ENCODE peak calls at places on chromosomes 6 and 20, in eight cellular contexts. Q is glutamatergic neuron; P is CD8-positive, alpha-beta T cell; U is dorsolateral prefrontal cortex; C is cardiac muscle cell; E is H9; M is heart right ventricle; O is ascending aorta. A is an unnamed sample.

GRCh38 chr20:14414560-14414959 is 77.1 kb upstream of the FLRT3 start:
- DNase-seq in M (no peak), E (no peak), C (no peak), Q (no peak), O (no peak), P (no peak), U (no peak), A (no peak)

GRCh38 chr6:85866373-85866740 is 223.7 kb upstream of the SYNCRIP start:
- DNase-seq in C (no peak), O (no peak), E (no peak), P (no peak), M (no peak), Q (no peak), U (no peak), A (no peak)

GRCh38 chr20:34743039-34743438 is 38.9 kb downstream of the TP53INP2 start:
- DNase-seq in O (no peak), C (no peak), M (no peak), P (no peak), E (no peak), Q (no peak), U (no peak), A (no peak)

GRCh38 chr6:119209452-119210205 is 131.2 kb upstream of the FAM184A start:
- DNase-seq in C (no peak), P (no peak), E (no peak), U (no peak), Q (no peak), M (no peak), O (no peak), A (no peak)

GRCh38 chr6:149934249-149935156 is 7.3 kb upstream of the ULBP2 start:
- DNase-seq in U (peak; percentile 49), Q (peak; percentile 63), O (no peak), C (peak; percentile 67), M (no peak), E (no peak), P (peak; percentile 58), A (peak; percentile 50)

GRCh38 chr20:22226849-22227248 is 357.5 kb downstream of the FOXA2 start:
- DNase-seq in M (no peak), U (no peak), Q (no peak), O (no peak), P (no peak), E (no peak), C (no peak), A (no peak)

GRCh38 chr20:58945967-58946631 is 35.0 kb upstream of the NELFCD start:
- DNase-seq in M (no peak), Q (no peak), P (no peak), E (no peak), U (no peak), O (no peak), C (no peak), A (no peak)

GRCh38 chr6:14635195-14635594 is 517.6 kb downstream of the CD83 start:
- DNase-seq in P (peak; percentile 20), E (no peak), M (no peak), O (no peak), U (no peak), Q (no peak), C (no peak), A (no peak)

GRCh38 chr6:168110437-168110836 is 31.4 kb upstream of the FRMD1 start:
- DNase-seq in U (no peak), P (no peak), E (no peak), M (no peak), Q (no peak), O (no peak), C (no peak), A (no peak)

GRCh38 chr6:118787746-118788419 is 106.1 kb upstream of the ASF1A start:
- DNase-seq in M (no peak), E (no peak), U (no peak), P (no peak), Q (no peak), O (no peak), C (no peak), A (no peak)

GRCh38 chr6:14286634-14287428 is 169.3 kb downstream of the CD83 start:
- DNase-seq in C (no peak), Q (no peak), E (no peak), U (no peak), O (no peak), P (no peak), M (no peak), A (no peak)

GRCh38 chr20:45427236-45428149 is 11.6 kb downstream of the PIGT start:
- DNase-seq in M (no peak), E (no peak), C (no peak), Q (no peak), U (no peak), O (no peak), P (no peak), A (no peak)

GRCh38 chr6:169302255-169302654 is 48.6 kb upstream of the THBS2 start:
- DNase-seq in P (no peak), U (no peak), M (no peak), Q (no peak), C (no peak), E (no peak), O (no peak), A (no peak)

DNA sequence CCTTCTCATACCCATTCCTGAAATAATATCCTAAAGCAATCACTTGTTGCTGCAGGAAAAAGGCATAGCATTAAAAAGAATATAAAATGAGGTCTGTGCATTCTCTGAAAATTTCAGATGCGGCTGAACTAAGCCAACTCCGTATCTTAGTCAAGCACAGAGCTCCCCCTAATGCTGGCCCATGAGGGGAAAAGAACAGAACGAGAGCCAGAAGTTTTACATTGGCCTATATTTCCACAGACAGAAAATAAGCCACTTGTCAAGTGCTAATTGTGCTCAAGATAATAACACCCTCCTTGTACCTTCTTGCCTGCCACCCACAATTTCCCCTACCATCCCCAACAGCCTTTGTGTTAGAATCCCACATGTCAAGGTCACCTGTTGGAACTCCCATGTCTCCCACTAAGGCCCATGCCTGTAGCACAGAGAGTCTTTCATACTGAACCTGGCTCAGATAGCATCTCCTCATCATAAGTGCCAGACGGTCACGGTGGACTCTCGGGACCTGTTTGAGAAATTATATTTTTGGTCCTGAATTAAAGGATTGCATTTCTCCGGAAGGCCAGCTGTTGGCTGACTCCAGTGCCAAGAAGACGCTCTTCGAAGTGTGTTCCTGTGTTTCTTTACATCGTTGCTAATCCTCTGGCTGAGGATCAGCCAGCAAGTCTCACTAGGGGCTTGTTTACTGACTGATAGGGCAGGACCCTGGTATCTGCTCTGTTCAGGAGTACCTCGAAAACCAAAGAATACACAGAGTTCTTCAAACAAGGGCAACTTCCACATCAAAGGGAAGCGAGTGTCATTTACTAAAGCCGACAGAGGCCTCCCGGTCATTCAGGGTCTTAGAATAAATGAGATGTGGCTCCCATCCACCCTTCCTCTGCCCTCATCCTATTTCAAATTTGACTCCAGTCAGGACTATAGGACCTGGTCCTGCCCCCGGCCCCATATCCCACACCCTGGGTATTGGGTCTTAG is 183.4 kb upstream of the FBXL4 start:
- DNase-seq in E (no peak), C (peak; percentile 13), U (no peak), M (no peak), O (no peak), Q (no peak), P (no peak), A (no peak)
- TF ChIP-seq CTCF in E (peak; percentile 52), C (no peak), U (no peak), M (no peak), O (no peak), Q (no peak), P (no peak), A (no peak)

GRCh38 chr20:37898301-37899104 is 4.4 kb upstream of the VSTM2L start:
- DNase-seq in Q (no peak), M (no peak), O (no peak), C (no peak), P (no peak), U (no peak), E (no peak), A (no peak)

GRCh38 chr20:37893566-37894241 is 9.2 kb upstream of the VSTM2L start:
- DNase-seq in E (no peak), C (no peak), M (no peak), P (no peak), Q (no peak), O (no peak), U (no peak), A (no peak)

GRCh38 chr20:37894454-37894853 is 8.5 kb upstream of the VSTM2L start:
- DNase-seq in E (no peak), P (no peak), O (no peak), M (no peak), C (no peak), Q (no peak), U (no peak), A (no peak)

GRCh38 chr20:37899105-37900045 is 3.6 kb upstream of the VSTM2L start:
- DNase-seq in P (no peak), U (no peak), E (no peak), O (no peak), M (no peak), Q (no peak), C (no peak), A (no peak)

GRCh38 chr20:37897008-37897548 is 5.8 kb upstream of the VSTM2L start:
- DNase-seq in E (peak; percentile 57), P (no peak), C (peak; percentile 79), M (peak; percentile 32), Q (peak; percentile 71), O (no peak), U (peak; percentile 44), A (no peak)
- TF ChIP-seq CTCF in E (peak; percentile 71), P (no peak), C (peak; percentile 52), M (peak; percentile 33), Q (peak; percentile 11), O (no peak), U (peak; percentile 9), A (no peak)

DNA sequence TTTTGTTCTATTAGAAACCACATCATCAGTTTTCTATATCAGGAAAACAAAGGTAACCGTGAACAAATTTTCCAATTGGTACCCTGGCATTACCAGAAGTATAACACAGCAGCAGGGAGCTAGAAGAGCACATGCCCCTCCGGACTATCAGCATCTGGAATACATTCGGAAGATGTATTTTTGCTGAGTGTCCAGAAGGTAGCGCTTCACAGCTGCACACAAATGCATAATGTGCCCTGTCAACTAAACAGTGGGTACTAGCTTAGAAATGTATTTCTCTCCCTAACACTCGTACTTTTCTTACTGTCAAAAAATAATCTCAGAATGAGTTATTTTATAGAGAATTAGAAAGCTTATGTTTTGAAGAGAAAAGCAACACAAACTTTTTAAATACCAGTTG is 77.6 kb downstream of the HUS1B start:
- DNase-seq in C (peak; percentile 21), E (no peak), O (no peak), P (no peak), U (no peak), M (no peak), Q (no peak), A (no peak)
- TF ChIP-seq CTCF in C (peak; percentile 28), E (peak; percentile 24), O (no peak), P (no peak), U (no peak), M (no peak), Q (no peak), A (no peak)

DNA sequence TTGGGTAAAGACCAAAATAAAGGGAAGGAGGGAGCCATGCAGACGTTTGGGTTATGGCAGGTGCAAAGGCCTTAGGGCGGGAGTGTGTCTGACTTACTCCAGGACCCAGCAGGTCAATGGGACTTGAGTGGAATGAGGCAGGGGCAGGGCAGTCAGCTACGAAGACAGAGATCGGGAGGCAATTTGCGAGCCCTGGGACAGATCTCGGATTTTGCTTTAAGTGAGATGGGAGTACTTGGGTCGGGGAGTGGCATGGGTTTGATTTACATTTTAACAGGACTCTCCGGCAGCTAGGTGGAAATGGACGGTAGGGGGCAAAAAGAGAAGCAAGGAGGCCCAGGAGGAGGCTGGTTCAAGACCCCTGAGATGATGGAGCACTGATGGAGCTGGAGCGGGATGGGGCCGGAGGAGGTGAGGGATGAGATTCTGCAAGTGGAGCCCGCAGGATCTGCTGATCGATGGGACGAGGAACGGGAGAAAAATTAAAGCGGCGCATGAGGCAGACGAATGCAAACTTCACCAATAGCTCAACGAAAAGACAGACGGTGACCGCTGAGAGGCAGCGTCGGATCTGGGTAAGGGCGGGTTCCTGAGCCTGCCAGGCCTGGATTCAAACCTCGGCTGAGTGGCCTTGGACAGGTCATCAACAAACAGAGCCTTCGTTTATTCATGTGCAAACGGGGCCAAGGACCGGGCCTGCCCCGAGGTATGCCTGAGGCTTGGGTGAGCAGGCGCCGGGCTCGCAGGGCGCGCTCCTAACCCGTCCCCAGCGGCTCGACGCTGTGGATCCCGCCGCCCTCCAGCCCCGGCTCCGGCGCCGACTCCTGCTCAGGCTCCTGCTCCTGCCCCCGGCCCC is 774 bp upstream of the RBCK1 start:
- DNase-seq in C (peak; percentile 87), P (peak; percentile 48), Q (peak; percentile 81), M (peak; percentile 83), E (peak; percentile 92), U (peak; percentile 74), O (peak; percentile 20), A (peak; percentile 71)
- TF ChIP-seq CTCF in C (peak; percentile 37), P (peak; percentile 45), Q (peak; percentile 48), M (peak; percentile 29), E (peak; percentile 64), U (peak; percentile 29), O (peak; percentile 7), A (peak; percentile 24)